ENCODE peak calls at places on chromosome 17, in nine cellular contexts. Z, B, Q, H, M, Y, J, O and L are unnamed samples.

GRCh38 chr17:8041249-8041928 is 2.5 kb downstream of the ALOX15B start:
- DNase-seq in O (peak), J (peak), Q (peak), M (peak), Y (peak), H (no peak), B (peak), Z (no peak), L (no peak)

GRCh38 chr17:9942885-9943284 is 37.8 kb upstream of the RCVRN start:
- DNase-seq in B (no peak), H (no peak), Z (no peak), J (no peak), M (no peak), Y (no peak), Q (no peak), O (no peak), L (no peak)

GRCh38 chr17:9971991-9972390 is 66.9 kb upstream of the RCVRN start:
- DNase-seq in M (no peak), O (peak), Y (peak), H (peak), J (peak), Z (no peak), B (no peak), Q (peak), L (peak)

GRCh38 chr17:66573078-66573477 is 261.8 kb upstream of the CACNG5 start:
- DNase-seq in Y (no peak), H (no peak), J (no peak), Q (no peak), B (no peak), M (no peak), Z (no peak), O (no peak), L (no peak)

GRCh38 chr17:49775546-49776260 is 11.8 kb upstream of the FAM117A start:
- DNase-seq in J (no peak), Z (no peak), M (no peak), B (peak), Q (no peak), H (no peak), O (no peak), Y (no peak), L (no peak)

GRCh38 chr17:67124469-67125148 is 80.3 kb downstream of the CACNG1 start:
- DNase-seq in M (no peak), B (no peak), J (no peak), Y (peak), H (no peak), Q (no peak), Z (no peak), O (no peak), L (no peak)

GRCh38 chr17:1473841-1474240 is 17.8 kb upstream of the CRK start:
- DNase-seq in B (no peak), O (no peak), M (no peak), Q (no peak), H (no peak), J (no peak), Y (no peak), Z (no peak), L (no peak)

GRCh38 chr17:76383645-76384221 is 676 bp upstream of the SPHK1 start:
- DNase-seq in B (peak), H (peak), J (peak), Y (peak), Q (peak), Z (peak), M (no peak), O (no peak), L (no peak)

GRCh38 chr17:9239821-9240658 is 218.7 kb downstream of the NTN1 start:
- DNase-seq in H (peak), Z (peak), O (peak), B (peak), Y (peak), Q (peak), J (peak), M (no peak), L (no peak)

GRCh38 chr17:64147110-64148016 is 17.4 kb upstream of the ERN1 start:
- DNase-seq in O (peak), Z (no peak), B (peak), M (no peak), H (no peak), Q (peak), J (peak), Y (peak), L (peak)

GRCh38 chr17:50642722-50643656 is 8.3 kb downstream of the ABCC3 start:
- DNase-seq in H (no peak), Q (peak), M (no peak), Y (no peak), B (no peak), Z (peak), J (no peak), O (no peak), L (no peak)

GRCh38 chr17:19533718-19534561 is at the start of gene SLC47A1:
- DNase-seq in Q (no peak), M (no peak), J (peak), B (peak), H (no peak), O (no peak), Y (peak), Z (peak), L (no peak)

GRCh38 chr17:2874211-2874686 is 78.0 kb downstream of the RAP1GAP2 start:
- DNase-seq in J (no peak), M (no peak), Y (no peak), Z (no peak), Q (peak), H (no peak), B (no peak), O (no peak), L (no peak)

GRCh38 chr17:50169121-50169764 is 3.4 kb downstream of the SGCA start:
- DNase-seq in H (no peak), Q (peak), B (peak), J (peak), Z (peak), Y (peak), O (peak), M (no peak), L (no peak)

GRCh38 chr17:76678330-76678729 is 32.4 kb downstream of the MXRA7 start:
- DNase-seq in Z (peak), M (no peak), J (no peak), O (no peak), H (no peak), Y (no peak), Q (no peak), B (no peak), L (no peak)

GRCh38 chr17:51765558-51766145 is 392.9 kb downstream of the CA10 start:
- DNase-seq in Y (no peak), H (no peak), B (no peak), O (no peak), M (no peak), J (no peak), Z (no peak), Q (no peak), L (no peak)

GRCh38 chr17:16415031-16415924 is at the start of gene TRPV2:
- DNase-seq in O (no peak), Q (peak), M (no peak), B (no peak), Y (peak), Z (no peak), H (peak), J (no peak), L (no peak)

GRCh38 chr17:76272541-76273434 is 7.6 kb downstream of the UBALD2 start:
- DNase-seq in B (no peak), H (no peak), J (no peak), Y (no peak), Q (no peak), O (no peak), M (no peak), Z (peak), L (no peak)

GRCh38 chr17:7562208-7562605 is 488 bp downstream of the SENP3 start:
- DNase-seq in M (no peak), J (no peak), Q (no peak), B (no peak), Y (no peak), O (no peak), Z (no peak), H (no peak), L (no peak)

GRCh38 chr17:60167095-60167741 is 17.4 kb downstream of the CA4 start:
- DNase-seq in Y (no peak), O (no peak), Z (no peak), M (no peak), H (no peak), B (no peak), Q (peak), J (no peak), L (no peak)

GRCh38 chr17:80964859-80965580 is 26.6 kb upstream of the CHMP6 start:
- DNase-seq in O (no peak), J (no peak), B (no peak), M (no peak), Y (no peak), Z (peak), H (no peak), Q (no peak), L (no peak)

GRCh38 chr17:63358111-63358839 is 87.8 kb downstream of the CYB561 start:
- DNase-seq in Q (no peak), Z (no peak), O (peak), M (no peak), H (no peak), Y (peak), B (peak), J (peak), L (no peak)

GRCh38 chr17:28918295-28918694 is 15.4 kb upstream of the DHRS13 start:
- DNase-seq in O (no peak), J (no peak), Q (no peak), Y (no peak), Z (no peak), H (no peak), M (no peak), B (no peak), L (no peak)

GRCh38 chr17:45218895-45219661 is 2.6 kb upstream of the FMNL1 start:
- DNase-seq in Y (peak), H (peak), Z (peak), B (peak), Q (peak), J (peak), M (peak), O (peak), L (peak)

GRCh38 chr17:61410555-61411089 is 11.0 kb downstream of the TBX2 start:
- DNase-seq in J (peak), H (peak), M (no peak), Z (peak), O (peak), B (peak), Y (peak), Q (no peak), L (no peak)

GRCh38 chr17:28228109-28228840 is 90.7 kb upstream of the TMEM97 start:
- DNase-seq in Z (peak), O (no peak), Y (peak), J (no peak), M (no peak), B (no peak), Q (no peak), H (no peak), L (no peak)

GRCh38 chr17:50514936-50515702 is 6.9 kb downstream of the MYCBPAP start:
- DNase-seq in Y (no peak), M (no peak), B (no peak), Q (no peak), J (peak), O (no peak), Z (peak), H (no peak), L (no peak)

GRCh38 chr17:35942588-35943186 is 826 bp downstream of the LYZL6 start:
- DNase-seq in O (no peak), Q (no peak), B (no peak), J (no peak), M (no peak), Y (no peak), H (no peak), Z (no peak), L (no peak)

GRCh38 chr17:48644910-48645557 is 18.9 kb upstream of the HOXB9 start:
- DNase-seq in H (no peak), M (no peak), Q (no peak), Y (peak), Z (no peak), O (no peak), B (no peak), J (no peak), L (no peak)
- H3K4me3 ChIP-seq in H (no peak), M (no peak), Q (no peak), Y (no peak), Z (no peak), O (no peak), B (no peak), J (peak), L (no peak)

DNA sequence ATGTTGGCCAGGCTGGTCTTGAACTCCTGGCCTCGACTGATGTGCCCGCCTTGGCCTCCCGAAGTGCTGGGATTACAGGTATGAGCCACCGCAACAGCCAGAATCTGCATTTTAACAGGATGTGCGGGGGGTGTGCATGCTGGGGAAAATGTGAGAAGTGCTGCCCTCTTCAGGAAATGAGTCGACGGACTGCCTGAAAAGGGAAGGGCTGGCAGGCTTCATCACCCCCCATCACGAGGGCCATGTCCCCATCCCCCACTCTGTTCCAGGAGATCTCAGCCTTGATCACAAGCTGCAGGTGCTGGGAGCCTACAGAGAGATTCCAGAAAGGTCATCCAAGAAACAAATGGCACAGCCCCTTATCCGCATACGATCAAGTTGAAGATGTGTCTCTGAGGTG is 195.3 kb upstream of the RPL38 start:
- DNase-seq in H (no peak), Q (peak), Y (peak), J (no peak), B (no peak), O (no peak), Z (no peak), M (no peak), L (no peak)
- TF ChIP-seq CTCF in H (no peak), Q (peak), Y (no peak), J (peak), B (no peak), O (peak), Z (no peak), M (peak), L (peak)

GRCh38 chr17:48754500-48755261 is 26.1 kb upstream of the HOXB13 start:
- DNase-seq in M (no peak), J (no peak), Q (no peak), Z (no peak), B (no peak), H (no peak), O (no peak), Y (no peak), L (no peak)
- H3K4me3 ChIP-seq in M (no peak), J (no peak), Q (peak), Z (no peak), B (no peak), H (no peak), O (no peak), Y (no peak), L (no peak)

GRCh38 chr17:73066148-73066884 is 26.2 kb downstream of the SLC39A11 start:
- DNase-seq in Y (no peak), H (no peak), J (no peak), Q (peak), B (no peak), Z (no peak), M (no peak), O (no peak), L (no peak)
- TF ChIP-seq CTCF in Y (no peak), H (no peak), J (no peak), Q (no peak), B (no peak), Z (no peak), M (no peak), O (no peak), L (no peak)

GRCh38 chr17:79039171-79039570 is 15.2 kb downstream of the C1QTNF1 start:
- DNase-seq in B (no peak), M (no peak), H (no peak), Y (no peak), Z (no peak), J (no peak), O (no peak), Q (no peak), L (no peak)

GRCh38 chr17:79036609-79037008 is 12.6 kb downstream of the C1QTNF1 start:
- DNase-seq in J (peak), Z (no peak), B (peak), Y (no peak), O (peak), Q (peak), M (no peak), H (no peak), L (no peak)

GRCh38 chr17:79036181-79036580 is 12.2 kb downstream of the C1QTNF1 start:
- DNase-seq in H (no peak), Y (no peak), J (no peak), M (no peak), B (no peak), Z (no peak), Q (no peak), O (no peak), L (no peak)

GRCh38 chr17:79041041-79041570 is 17.1 kb downstream of the C1QTNF1 start:
- DNase-seq in M (no peak), Z (no peak), Q (no peak), J (no peak), H (no peak), Y (no peak), O (no peak), B (no peak), L (no peak)

GRCh38 chr17:79038545-79039135 is 14.7 kb downstream of the C1QTNF1 start:
- DNase-seq in O (peak), Y (no peak), Q (peak), B (no peak), M (no peak), Z (no peak), J (peak), H (no peak), L (no peak)
- H3K4me3 ChIP-seq in O (no peak), Y (no peak), Q (no peak), B (no peak), M (no peak), Z (no peak), J (no peak), H (no peak), L (no peak)

DNA sequence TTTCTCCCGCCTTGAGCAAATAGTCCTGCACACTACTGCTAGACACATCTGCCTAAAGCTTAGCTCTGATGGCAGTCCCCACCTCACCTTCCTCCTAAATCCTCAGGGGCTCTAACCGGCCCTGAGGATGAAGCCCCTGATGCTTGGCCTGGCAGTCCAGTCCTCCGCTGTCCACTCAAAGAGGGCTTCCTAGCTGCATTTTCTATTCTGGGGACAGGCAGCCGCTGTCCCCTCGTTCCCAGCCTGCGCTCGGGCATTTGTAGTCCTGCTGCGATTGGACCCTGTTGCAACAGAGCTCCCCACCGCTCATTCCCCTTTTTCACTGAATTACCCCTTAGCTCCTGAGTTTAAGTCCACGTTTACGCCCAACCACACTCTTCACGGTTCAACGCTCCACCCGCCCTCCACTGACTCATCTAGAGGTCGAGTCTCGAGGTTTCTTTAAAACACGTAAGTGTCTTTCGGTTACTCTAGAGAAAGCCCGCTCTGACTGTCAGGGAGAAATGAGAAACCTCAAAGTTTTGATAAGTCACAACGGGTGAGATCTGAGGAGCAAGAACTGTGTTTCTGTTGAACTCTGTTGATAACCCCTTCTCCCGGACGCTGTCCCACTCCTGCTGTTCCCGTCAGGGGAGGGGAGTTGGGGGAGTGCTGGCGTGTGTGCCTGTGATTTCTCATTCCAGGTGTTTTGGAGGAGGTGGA is 4.5 kb downstream of the CCR7 start:
- DNase-seq in Q (no peak), Y (no peak), B (no peak), J (peak), M (peak), H (no peak), O (peak), Z (peak), L (no peak)
- TF ChIP-seq CTCF in Q (no peak), Y (no peak), B (no peak), J (no peak), M (no peak), H (no peak), O (no peak), Z (no peak), L (no peak)

DNA sequence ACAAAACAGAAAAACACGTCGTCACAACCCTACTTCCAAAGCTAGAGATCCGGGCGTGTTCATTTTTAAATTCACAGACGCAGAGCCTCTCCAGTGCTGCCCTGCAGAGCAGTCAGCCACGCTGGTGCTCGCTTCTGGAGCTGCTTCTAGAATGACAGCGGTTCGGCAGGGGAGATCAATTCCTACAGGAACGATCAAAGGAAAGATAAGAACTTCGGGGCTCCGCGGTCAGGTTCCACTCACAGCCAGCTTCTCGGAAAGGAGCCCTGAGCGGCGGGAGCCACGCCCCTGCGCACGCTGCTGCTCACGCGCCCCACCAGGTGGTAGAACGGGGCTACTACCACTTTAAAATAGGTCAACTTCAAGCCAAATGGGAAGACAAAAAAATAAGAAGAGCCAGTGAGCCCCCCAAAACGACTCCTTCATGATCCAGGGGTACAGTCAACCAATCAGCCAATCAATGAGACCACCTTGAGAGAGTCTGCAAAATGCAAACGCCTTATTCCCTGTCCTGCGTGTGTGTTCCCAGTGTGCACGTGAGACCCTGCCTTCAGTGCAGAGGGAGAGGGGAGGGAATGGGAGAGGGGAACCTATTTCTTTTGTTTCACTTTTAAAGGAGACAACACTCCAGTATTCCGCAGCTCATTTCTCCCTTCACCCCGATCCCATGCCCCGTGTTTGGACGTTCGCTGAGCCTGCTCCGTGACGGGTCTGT is 209.7 kb downstream of the RBFOX3 start:
- DNase-seq in Y (peak), Z (peak), J (peak), M (no peak), Q (peak), B (peak), H (peak), O (peak), L (no peak)
- H3K4me3 ChIP-seq in Y (peak), Z (no peak), J (no peak), M (no peak), Q (peak), B (no peak), H (peak), O (peak), L (no peak)

GRCh38 chr17:13140750-13141149 is 122.9 kb upstream of the ELAC2 start:
- DNase-seq in Z (no peak), Y (no peak), O (peak), J (no peak), Q (no peak), H (no peak), B (no peak), M (no peak), L (no peak)
- TF ChIP-seq CTCF in Z (no peak), Y (peak), O (peak), J (peak), Q (no peak), H (no peak), B (no peak), M (no peak), L (no peak)

GRCh38 chr17:38562903-38563302 is 42.8 kb downstream of the SRCIN1 start:
- DNase-seq in O (no peak), H (no peak), B (no peak), J (no peak), Q (no peak), Y (no peak), Z (no peak), M (no peak), L (no peak)
- H3K4me3 ChIP-seq in O (no peak), H (no peak), B (no peak), J (no peak), Q (no peak), Y (no peak), Z (no peak), M (no peak), L (no peak)